ENCODE peak calls at places on chromosomes 4 and X, in ten cellular contexts. S is fibroblast of pulmonary artery, F is lower leg skin, J is KG1, C is T-helper 9 cell, T is AG09309, D is endothelial cell, U is T-helper 17 cell, Y is nucleus accumbens, B is upper lobe of right lung. H is an unnamed sample.

GRCh38 chr4:8707045-8707781 is 114.6 kb downstream of the CPZ start:
- DNase-seq in S (no peak), F (peak; percentile 70), J (no peak), C (no peak), T (no peak), D (no peak), U (peak; percentile 0), Y (no peak), B (peak; percentile 46), H (no peak)

GRCh38 chrX:50448565-50448964 is 22.1 kb downstream of the DGKK start:
- DNase-seq in S (no peak), F (no peak), J (no peak), C (no peak), T (no peak), D (no peak), U (no peak), Y (no peak), B (no peak), H (no peak)

GRCh38 chrX:113929004-113929403 is 654.9 kb upstream of the HTR2C start:
- DNase-seq in S (peak; percentile 55), F (no peak), J (no peak), C (no peak), T (peak; percentile 10), D (peak; percentile 43), U (no peak), Y (no peak), B (no peak), H (no peak)

GRCh38 chr4:10079256-10079655 is 37.3 kb downstream of the WDR1 start:
- DNase-seq in S (no peak), F (peak; percentile 81), J (no peak), C (no peak), T (no peak), D (no peak), U (peak; percentile 4), Y (no peak), B (peak; percentile 48), H (no peak)

GRCh38 chr4:54296548-54297203 is 67.6 kb downstream of the PDGFRA start:
- DNase-seq in S (no peak), F (no peak), J (no peak), C (no peak), T (no peak), D (no peak), U (no peak), Y (peak; percentile 30), B (no peak), H (no peak)

GRCh38 chr4:41264212-41264611 is 7.5 kb downstream of the UCHL1 start:
- DNase-seq in S (no peak), F (no peak), J (no peak), C (no peak), T (no peak), D (no peak), U (no peak), Y (no peak), B (no peak), H (no peak)

GRCh38 chr4:35754047-35754446 is 490.3 kb downstream of the ARAP2 start:
- DNase-seq in S (no peak), F (no peak), J (no peak), C (no peak), T (no peak), D (no peak), U (no peak), Y (no peak), B (no peak), H (no peak)

GRCh38 chr4:38509551-38509950 is 154.4 kb upstream of the KLF3 start:
- DNase-seq in S (no peak), F (no peak), J (no peak), C (peak; percentile 16), T (no peak), D (no peak), U (no peak), Y (no peak), B (no peak), H (no peak)

GRCh38 chr4:127708985-127709384 is 21.2 kb upstream of the SLC25A31 start:
- DNase-seq in S (peak; percentile 89), F (no peak), J (no peak), C (no peak), T (no peak), D (no peak), U (no peak), Y (no peak), B (no peak), H (no peak)

GRCh38 chrX:114047558-114047957 is 536.3 kb upstream of the HTR2C start:
- DNase-seq in S (no peak), F (no peak), J (no peak), C (no peak), T (no peak), D (no peak), U (no peak), Y (no peak), B (no peak), H (no peak)

GRCh38 chr4:76898385-76898692 is 395 bp upstream of the SOWAHB start:
- DNase-seq in S (no peak), F (no peak), J (no peak), C (no peak), T (no peak), D (no peak), U (no peak), Y (no peak), B (no peak), H (no peak)

GRCh38 chrX:69038188-69038587 is 127.1 kb downstream of the PJA1 start:
- DNase-seq in S (no peak), F (peak; percentile 60), J (no peak), C (no peak), T (no peak), D (no peak), U (no peak), Y (no peak), B (no peak), H (no peak)

GRCh38 chrX:108235990-108236389 is 144.4 kb downstream of the ATG4A start:
- DNase-seq in S (no peak), F (no peak), J (no peak), C (no peak), T (no peak), D (no peak), U (no peak), Y (no peak), B (no peak), H (no peak)

GRCh38 chrX:112113460-112113859 is 30.9 kb upstream of the TRPC5 start:
- DNase-seq in S (no peak), F (no peak), J (no peak), C (no peak), T (no peak), D (no peak), U (no peak), Y (no peak), B (no peak), H (no peak)

GRCh38 chrX:36963069-36963808 is 44.9 kb upstream of the FAM47C start:
- DNase-seq in S (no peak), F (no peak), J (no peak), C (no peak), T (no peak), D (no peak), U (no peak), Y (no peak), B (no peak), H (no peak)

GRCh38 chr4:23235613-23236390 is 543.1 kb downstream of the GBA3 start:
- DNase-seq in S (no peak), F (no peak), J (no peak), C (no peak), T (no peak), D (no peak), U (no peak), Y (no peak), B (no peak), H (no peak)

GRCh38 chrX:49120104-49120503 is 3.4 kb downstream of the GPKOW start:
- DNase-seq in S (peak; percentile 11), F (no peak), J (no peak), C (no peak), T (no peak), D (no peak), U (no peak), Y (no peak), B (no peak), H (no peak)

GRCh38 chrX:581066-581465 is 49.5 kb upstream of the SHOX start:
- DNase-seq in S (no peak), F (no peak), J (no peak), C (no peak), T (no peak), D (no peak), U (no peak), Y (no peak), B (no peak), H (no peak)

GRCh38 chr4:18439306-18439705 is 417.8 kb upstream of the LCORL start:
- DNase-seq in S (no peak), F (no peak), J (no peak), C (no peak), T (no peak), D (no peak), U (no peak), Y (no peak), B (no peak), H (no peak)

GRCh38 chr4:7911044-7911578 is 28.6 kb downstream of the AFAP1 start:
- DNase-seq in S (peak; percentile 85), F (no peak), J (no peak), C (no peak), T (no peak), D (no peak), U (no peak), Y (no peak), B (no peak), H (peak; percentile 24)

GRCh38 chr4:153346563-153346962 is 2.1 kb downstream of the MND1 start:
- DNase-seq in S (no peak), F (no peak), J (no peak), C (no peak), T (no peak), D (no peak), U (no peak), Y (no peak), B (no peak), H (no peak)

GRCh38 chr4:23958749-23959148 is 68.9 kb upstream of the PPARGC1A start:
- DNase-seq in S (no peak), F (no peak), J (no peak), C (no peak), T (no peak), D (no peak), U (no peak), Y (no peak), B (no peak), H (no peak)

GRCh38 chr4:29549308-29549707 is 1170.9 kb upstream of the PCDH7 start:
- DNase-seq in S (peak; percentile 31), F (no peak), J (no peak), C (no peak), T (peak; percentile 23), D (no peak), U (no peak), Y (no peak), B (no peak), H (no peak)

GRCh38 chr4:99586747-99587146 is 12.1 kb downstream of the MTTP start:
- DNase-seq in S (no peak), F (no peak), J (no peak), C (no peak), T (no peak), D (no peak), U (no peak), Y (no peak), B (no peak), H (no peak)

GRCh38 chr4:139523076-139523475 is 32.9 kb downstream of the SETD7 start:
- DNase-seq in S (peak; percentile 29), F (no peak), J (no peak), C (no peak), T (no peak), D (no peak), U (no peak), Y (no peak), B (no peak), H (no peak)

GRCh38 chrX:9677098-9677739 is 88.4 kb downstream of the GPR143 start:
- DNase-seq in S (peak; percentile 61), F (no peak), J (no peak), C (no peak), T (no peak), D (no peak), U (no peak), Y (no peak), B (no peak), H (no peak)

GRCh38 chr4:139299536-139299935 is 1.8 kb upstream of the NAA15 start:
- DNase-seq in S (no peak), F (no peak), J (no peak), C (no peak), T (no peak), D (no peak), U (no peak), Y (no peak), B (no peak), H (no peak)

GRCh38 chr4:76658231-76659102 is 223.4 kb downstream of the SHROOM3 start:
- DNase-seq in S (peak; percentile 51), F (no peak), J (no peak), C (no peak), T (peak; percentile 72), D (no peak), U (no peak), Y (no peak), B (no peak), H (no peak)